ENCODE peak calls at places on chromosomes 2 and 18, in four cellular contexts. One of them, this sample, is unnamed.

GRCh38 chr2:17057109-17058017 is 391.7 kb upstream of the CYRIA start:
- DNase-seq in tibial nerve: no peak
- DNase-seq in GM12891: no peak
- DNase-seq in suprapubic skin: no peak
- DNase-seq in this sample: no peak

GRCh38 chr2:229674830-229675530 is 39.4 kb downstream of the DNER start:
- DNase-seq in tibial nerve: no peak
- DNase-seq in GM12891: no peak
- DNase-seq in suprapubic skin: no peak
- DNase-seq in this sample: no peak

GRCh38 chr2:234681206-234681605 is 184.3 kb upstream of the ARL4C start:
- DNase-seq in tibial nerve: no peak
- DNase-seq in GM12891: no peak
- DNase-seq in suprapubic skin: no peak
- DNase-seq in this sample: no peak

GRCh38 chr2:134763164-134763710 is 44.4 kb upstream of the TMEM163 start:
- DNase-seq in tibial nerve: no peak
- DNase-seq in GM12891: no peak
- DNase-seq in suprapubic skin: no peak
- DNase-seq in this sample: no peak

GRCh38 chr2:38184964-38185603 is 109.1 kb upstream of the CYP1B1 start:
- DNase-seq in tibial nerve: no peak
- DNase-seq in GM12891: no peak
- DNase-seq in suprapubic skin: no peak
- DNase-seq in this sample: no peak

GRCh38 chr2:40364143-40364903 is 87.6 kb downstream of the SLC8A1 start:
- DNase-seq in tibial nerve: peak
- DNase-seq in GM12891: no peak
- DNase-seq in suprapubic skin: no peak
- DNase-seq in this sample: no peak

GRCh38 chr2:136131484-136131960 is 13.6 kb upstream of the CXCR4 start:
- DNase-seq in tibial nerve: no peak
- DNase-seq in GM12891: no peak
- DNase-seq in suprapubic skin: no peak
- DNase-seq in this sample: no peak

GRCh38 chr2:235232474-235233435 is 261.1 kb upstream of the AGAP1 start:
- DNase-seq in tibial nerve: no peak
- DNase-seq in GM12891: no peak
- DNase-seq in suprapubic skin: no peak
- DNase-seq in this sample: no peak

GRCh38 chr2:7963787-7964186 is 718.1 kb upstream of the ID2 start:
- DNase-seq in tibial nerve: no peak
- DNase-seq in GM12891: no peak
- DNase-seq in suprapubic skin: no peak
- DNase-seq in this sample: no peak

GRCh38 chr2:170895023-170895759 is 33.9 kb upstream of the GORASP2 start:
- DNase-seq in tibial nerve: no peak
- DNase-seq in GM12891: no peak
- DNase-seq in suprapubic skin: no peak
- DNase-seq in this sample: no peak

GRCh38 chr2:182368446-182368845 is 58.4 kb downstream of the PDE1A start:
- DNase-seq in tibial nerve: no peak
- DNase-seq in GM12891: no peak
- DNase-seq in suprapubic skin: no peak
- DNase-seq in this sample: no peak

GRCh38 chr2:9770308-9771100 is 72.8 kb upstream of the TAF1B start:
- DNase-seq in tibial nerve: peak
- DNase-seq in GM12891: peak
- DNase-seq in suprapubic skin: peak
- DNase-seq in this sample: peak

GRCh38 chr18:68316636-68317035 is 398.3 kb downstream of the TMX3 start:
- DNase-seq in tibial nerve: no peak
- DNase-seq in GM12891: no peak
- DNase-seq in suprapubic skin: no peak
- DNase-seq in this sample: no peak

GRCh38 chr2:10009811-10010781 is 33.3 kb upstream of the KLF11 start:
- DNase-seq in tibial nerve: peak
- DNase-seq in GM12891: no peak
- DNase-seq in suprapubic skin: peak
- DNase-seq in this sample: no peak

GRCh38 chr2:170185319-170185718 is 7.4 kb downstream of the MYO3B start:
- DNase-seq in tibial nerve: no peak
- DNase-seq in GM12891: no peak
- DNase-seq in suprapubic skin: no peak
- DNase-seq in this sample: no peak

GRCh38 chr2:239227111-239227581 is 173.7 kb downstream of the HDAC4 start:
- DNase-seq in tibial nerve: no peak
- DNase-seq in GM12891: no peak
- DNase-seq in suprapubic skin: peak
- DNase-seq in this sample: no peak

GRCh38 chr2:138948070-138948539 is 167.9 kb upstream of the NXPH2 start:
- DNase-seq in tibial nerve: peak
- DNase-seq in GM12891: no peak
- DNase-seq in suprapubic skin: no peak
- DNase-seq in this sample: peak

GRCh38 chr2:161337247-161337646 is 29.0 kb downstream of the PSMD14 start:
- DNase-seq in tibial nerve: no peak
- DNase-seq in GM12891: no peak
- DNase-seq in suprapubic skin: no peak
- DNase-seq in this sample: no peak

GRCh38 chr2:132538331-132538855 is 121.8 kb downstream of the GPR39 start:
- DNase-seq in tibial nerve: no peak
- DNase-seq in GM12891: no peak
- DNase-seq in suprapubic skin: no peak
- DNase-seq in this sample: no peak

GRCh38 chr2:240500561-240501423 is 57.0 kb downstream of the ANKMY1 start:
- DNase-seq in tibial nerve: no peak
- DNase-seq in GM12891: no peak
- DNase-seq in suprapubic skin: no peak
- DNase-seq in this sample: no peak

GRCh38 chr18:41326311-41326710 is 628.7 kb upstream of the PIK3C3 start:
- DNase-seq in tibial nerve: no peak
- DNase-seq in GM12891: no peak
- DNase-seq in suprapubic skin: no peak
- DNase-seq in this sample: no peak

GRCh38 chr18:54392621-54393023 is 34.9 kb downstream of the C18orf54 start:
- DNase-seq in tibial nerve: no peak
- DNase-seq in GM12891: no peak
- DNase-seq in suprapubic skin: no peak
- DNase-seq in this sample: no peak

GRCh38 chr18:58953627-58954026 is 89.0 kb downstream of the ZNF532 start:
- DNase-seq in tibial nerve: no peak
- DNase-seq in GM12891: no peak
- DNase-seq in suprapubic skin: no peak
- DNase-seq in this sample: no peak

GRCh38 chr2:49972699-49973098 is 818.4 kb upstream of the FSHR start:
- DNase-seq in tibial nerve: no peak
- DNase-seq in GM12891: no peak
- DNase-seq in suprapubic skin: no peak
- DNase-seq in this sample: no peak

GRCh38 chr18:33440011-33440383 is 524 bp downstream of the CCDC178 start:
- DNase-seq in tibial nerve: peak
- DNase-seq in GM12891: no peak
- DNase-seq in suprapubic skin: no peak
- DNase-seq in this sample: no peak

GRCh38 chr2:6657872-6658271 is 207.8 kb downstream of the CMPK2 start:
- DNase-seq in tibial nerve: no peak
- DNase-seq in GM12891: no peak
- DNase-seq in suprapubic skin: no peak
- DNase-seq in this sample: no peak

GRCh38 chr2:51265539-51265938 is 233.6 kb upstream of the NRXN1 start:
- DNase-seq in tibial nerve: no peak
- DNase-seq in GM12891: no peak
- DNase-seq in suprapubic skin: no peak
- DNase-seq in this sample: no peak

GRCh38 chr18:30925795-30926194 is 116.7 kb downstream of the DSC3 start:
- DNase-seq in tibial nerve: no peak
- DNase-seq in GM12891: no peak
- DNase-seq in suprapubic skin: no peak
- DNase-seq in this sample: no peak

GRCh38 chr2:113200236-113200635 is 26.5 kb downstream of the PSD4 start:
- DNase-seq in tibial nerve: no peak
- DNase-seq in GM12891: no peak
- DNase-seq in suprapubic skin: peak
- DNase-seq in this sample: no peak

GRCh38 chr2:113198048-113198789 is 24.4 kb downstream of the PSD4 start:
- DNase-seq in tibial nerve: no peak
- DNase-seq in GM12891: no peak
- DNase-seq in suprapubic skin: no peak
- DNase-seq in this sample: no peak

GRCh38 chr2:113197347-113198047 is 23.7 kb downstream of the PSD4 start:
- DNase-seq in tibial nerve: no peak
- DNase-seq in GM12891: no peak
- DNase-seq in suprapubic skin: no peak
- DNase-seq in this sample: no peak

GRCh38 chr2:113200736-113201490 is 27.1 kb downstream of the PSD4 start:
- DNase-seq in tibial nerve: no peak
- DNase-seq in GM12891: no peak
- DNase-seq in suprapubic skin: peak
- DNase-seq in this sample: no peak

GRCh38 chr2:113198790-113199612 is 25.2 kb downstream of the PSD4 start:
- DNase-seq in tibial nerve: peak
- DNase-seq in GM12891: no peak
- DNase-seq in suprapubic skin: peak
- DNase-seq in this sample: peak
- TF ChIP-seq POLR2A in tibial nerve: peak
- TF ChIP-seq POLR2A in GM12891: no peak
- TF ChIP-seq POLR2A in suprapubic skin: no peak
- TF ChIP-seq POLR2A in this sample: no peak

GRCh38 chr2:173965372-173966025 is at the start of gene SP3:
- DNase-seq in tibial nerve: peak
- DNase-seq in GM12891: peak
- DNase-seq in suprapubic skin: peak
- DNase-seq in this sample: peak
- TF ChIP-seq POLR2A in tibial nerve: peak
- TF ChIP-seq POLR2A in GM12891: peak
- TF ChIP-seq POLR2A in suprapubic skin: peak
- TF ChIP-seq POLR2A in this sample: peak

GRCh38 chr2:207706936-207707860 is 4.2 kb upstream of the CCNYL1 start:
- DNase-seq in tibial nerve: no peak
- DNase-seq in GM12891: no peak
- DNase-seq in suprapubic skin: no peak
- DNase-seq in this sample: no peak

GRCh38 chr2:207711750-207712487 is 479 bp downstream of the CCNYL1 start:
- DNase-seq in tibial nerve: peak
- DNase-seq in GM12891: peak
- DNase-seq in suprapubic skin: peak
- DNase-seq in this sample: peak

GRCh38 chr2:207716061-207716460 is 4.6 kb downstream of the CCNYL1 start:
- DNase-seq in tibial nerve: no peak
- DNase-seq in GM12891: no peak
- DNase-seq in suprapubic skin: no peak
- DNase-seq in this sample: no peak

GRCh38 chr2:207710814-207711740 is at the start of gene CCNYL1:
- DNase-seq in tibial nerve: peak
- DNase-seq in GM12891: peak
- DNase-seq in suprapubic skin: peak
- DNase-seq in this sample: peak
- TF ChIP-seq POLR2A in tibial nerve: peak
- TF ChIP-seq POLR2A in GM12891: peak
- TF ChIP-seq POLR2A in suprapubic skin: peak
- TF ChIP-seq POLR2A in this sample: peak

DNA sequence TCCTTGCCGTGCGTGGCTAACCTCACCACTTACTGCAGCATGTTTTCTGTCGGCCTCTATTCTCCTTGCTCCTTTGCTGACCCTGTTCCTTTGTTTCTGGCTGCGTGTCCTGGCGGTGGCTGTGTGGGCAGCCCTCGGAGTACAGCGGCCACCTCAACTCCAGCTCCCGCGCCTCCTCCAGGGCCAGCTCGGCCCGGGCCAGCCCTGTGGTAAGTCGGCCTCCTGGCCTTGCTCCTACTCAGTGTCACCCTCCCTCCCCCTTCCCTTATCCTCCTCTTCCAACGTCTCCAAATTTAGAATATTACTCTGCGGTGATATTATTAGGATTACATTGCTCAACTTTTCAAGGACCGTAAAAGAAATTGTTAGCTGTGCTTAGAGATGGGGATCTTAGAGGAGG is 59.5 kb upstream of the RBM44 start:
- DNase-seq in tibial nerve: no peak
- DNase-seq in GM12891: no peak
- DNase-seq in suprapubic skin: no peak
- DNase-seq in this sample: no peak
- TF ChIP-seq POLR2A in tibial nerve: no peak
- TF ChIP-seq POLR2A in GM12891: no peak
- TF ChIP-seq POLR2A in suprapubic skin: no peak
- TF ChIP-seq POLR2A in this sample: no peak

GRCh38 chr2:98869868-98870267 is 66.2 kb downstream of the CRACDL start:
- DNase-seq in tibial nerve: no peak
- DNase-seq in GM12891: no peak
- DNase-seq in suprapubic skin: peak
- DNase-seq in this sample: no peak

GRCh38 chr2:98868548-98869271 is 67.3 kb downstream of the CRACDL start:
- DNase-seq in tibial nerve: no peak
- DNase-seq in GM12891: no peak
- DNase-seq in suprapubic skin: no peak
- DNase-seq in this sample: no peak

GRCh38 chr2:98867539-98868309 is 68.3 kb downstream of the CRACDL start:
- DNase-seq in tibial nerve: no peak
- DNase-seq in GM12891: no peak
- DNase-seq in suprapubic skin: no peak
- DNase-seq in this sample: no peak

GRCh38 chr2:98870516-98871158 is 65.4 kb downstream of the CRACDL start:
- DNase-seq in tibial nerve: no peak
- DNase-seq in GM12891: no peak
- DNase-seq in suprapubic skin: no peak
- DNase-seq in this sample: no peak

DNA sequence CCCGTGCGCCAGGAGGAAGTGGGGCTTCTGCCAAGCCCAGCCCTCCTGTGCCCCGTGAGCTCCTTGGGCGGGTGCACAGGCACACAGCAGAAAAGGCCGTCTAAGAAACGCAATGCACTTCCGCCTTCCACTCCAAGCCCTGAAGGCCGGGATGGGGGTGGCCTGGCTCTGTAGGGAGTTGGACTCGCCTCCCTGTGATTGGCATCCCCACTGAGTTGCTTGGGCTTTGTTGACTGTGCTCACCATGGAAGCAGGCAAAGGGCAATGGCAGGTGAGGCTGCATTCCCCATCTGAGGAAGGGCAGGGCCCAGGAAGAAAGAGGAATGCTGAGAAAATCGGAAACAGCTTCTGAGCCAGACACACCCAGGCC is 66.8 kb downstream of the CRACDL start:
- DNase-seq in tibial nerve: no peak
- DNase-seq in GM12891: no peak
- DNase-seq in suprapubic skin: peak
- DNase-seq in this sample: no peak
- TF ChIP-seq POLR2A in tibial nerve: no peak
- TF ChIP-seq POLR2A in GM12891: no peak
- TF ChIP-seq POLR2A in suprapubic skin: no peak
- TF ChIP-seq POLR2A in this sample: no peak

DNA sequence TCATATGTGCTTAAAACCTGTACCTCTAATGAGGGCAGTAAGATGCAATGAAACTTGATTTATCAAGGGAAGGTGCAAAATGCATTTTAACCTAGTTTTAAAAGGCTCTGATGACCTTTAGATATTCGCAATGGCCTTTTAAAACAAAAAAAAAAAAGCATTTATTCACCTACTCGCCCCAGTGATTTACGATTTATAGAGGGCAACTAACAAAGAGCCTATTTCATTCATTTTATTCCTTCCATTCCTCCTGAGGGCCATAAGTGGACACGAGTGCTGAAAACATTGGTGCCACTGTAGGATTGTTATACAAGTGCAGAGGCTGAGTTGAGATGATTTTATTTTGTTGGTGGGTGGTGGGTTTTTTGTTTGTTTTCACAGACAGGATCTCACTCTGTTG is 48.1 kb downstream of the RNF152 start:
- DNase-seq in tibial nerve: no peak
- DNase-seq in GM12891: no peak
- DNase-seq in suprapubic skin: no peak
- DNase-seq in this sample: no peak
- TF ChIP-seq POLR2A in tibial nerve: no peak
- TF ChIP-seq POLR2A in GM12891: no peak
- TF ChIP-seq POLR2A in suprapubic skin: no peak
- TF ChIP-seq POLR2A in this sample: no peak